ENCODE peak calls at places on chromosomes 7 and 10, in seven cellular contexts. H, J, Y, D, Z, M and K are unnamed samples.

GRCh38 chr7:24869572-24869971 is 110.4 kb downstream of the OSBPL3 start:
- DNase-seq in H (no peak), J (no peak), Y (no peak), D (peak), Z (no peak), M (no peak), K (peak)

GRCh38 chr10:28280652-28281051 is 22.2 kb downstream of the MPP7 start:
- DNase-seq in H (no peak), J (no peak), Y (no peak), D (peak), Z (no peak), M (no peak), K (no peak)

GRCh38 chr7:48139461-48139860 is 31.8 kb upstream of the ABCA13 start:
- DNase-seq in H (no peak), J (no peak), Y (no peak), D (no peak), Z (no peak), M (peak), K (peak)

GRCh38 chr7:13321321-13321720 is 633.9 kb downstream of the ARL4A start:
- DNase-seq in H (no peak), J (no peak), Y (no peak), D (no peak), Z (no peak), M (no peak), K (no peak)

GRCh38 chr7:33893377-33893776 is 12.0 kb upstream of the BMPER start:
- DNase-seq in H (no peak), J (no peak), Y (no peak), D (no peak), Z (no peak), M (no peak), K (peak)

GRCh38 chr7:46627038-46627315 is 705.9 kb upstream of the IGFBP3 start:
- DNase-seq in H (no peak), J (no peak), Y (no peak), D (peak), Z (no peak), M (no peak), K (peak)

GRCh38 chr7:111919690-111920179 is 286.5 kb downstream of the DOCK4 start:
- DNase-seq in H (no peak), J (no peak), Y (no peak), D (peak), Z (no peak), M (no peak), K (peak)

GRCh38 chr10:5284311-5285057 is 80.3 kb upstream of the UCN3 start:
- DNase-seq in H (peak), J (no peak), Y (no peak), D (no peak), Z (no peak), M (peak), K (peak)

GRCh38 chr10:52261362-52261761 is 52.7 kb upstream of the DKK1 start:
- DNase-seq in H (no peak), J (no peak), Y (no peak), D (no peak), Z (no peak), M (no peak), K (peak)

GRCh38 chr7:1678070-1678543 is 8.0 kb downstream of the ELFN1 start:
- DNase-seq in H (no peak), J (peak), Y (no peak), D (no peak), Z (peak), M (no peak), K (no peak)

GRCh38 chr7:151245360-151246160 is 2.9 kb downstream of the SMARCD3 start:
- DNase-seq in H (peak), J (peak), Y (no peak), D (peak), Z (peak), M (no peak), K (peak)

GRCh38 chr7:143417734-143418378 is 9.2 kb upstream of the EPHA1 start:
- DNase-seq in H (no peak), J (no peak), Y (no peak), D (no peak), Z (no peak), M (no peak), K (no peak)

GRCh38 chr7:94584113-94584512 is 71.8 kb downstream of the SGCE start:
- DNase-seq in H (no peak), J (no peak), Y (no peak), D (peak), Z (no peak), M (peak), K (no peak)

GRCh38 chr10:61840403-61840802 is 61.1 kb upstream of the ARID5B start:
- DNase-seq in H (no peak), J (no peak), Y (no peak), D (no peak), Z (no peak), M (no peak), K (no peak)

GRCh38 chr7:131897016-131897789 is 340.8 kb upstream of the PODXL start:
- DNase-seq in H (no peak), J (no peak), Y (no peak), D (peak), Z (no peak), M (no peak), K (peak)

GRCh38 chr10:57983226-57983870 is 284.3 kb downstream of the IPMK start:
- DNase-seq in H (no peak), J (no peak), Y (no peak), D (no peak), Z (no peak), M (no peak), K (peak)

GRCh38 chr7:66043681-66044497 is 31.7 kb upstream of the ASL start:
- DNase-seq in H (peak), J (peak), Y (no peak), D (peak), Z (no peak), M (no peak), K (peak)

GRCh38 chr10:80684217-80684616 is 146.5 kb downstream of the SH2D4B start:
- DNase-seq in H (no peak), J (no peak), Y (no peak), D (peak), Z (no peak), M (no peak), K (peak)

GRCh38 chr10:108461976-108462375 is 1297.5 kb upstream of the SORCS1 start:
- DNase-seq in H (no peak), J (no peak), Y (no peak), D (no peak), Z (no peak), M (no peak), K (no peak)

GRCh38 chr7:91157579-91158320 is 106.5 kb upstream of the FZD1 start:
- DNase-seq in H (no peak), J (no peak), Y (no peak), D (no peak), Z (no peak), M (no peak), K (no peak)

GRCh38 chr7:1531263-1531978 is 919 bp downstream of the MAFK start:
- DNase-seq in H (peak), J (no peak), Y (no peak), D (peak), Z (no peak), M (no peak), K (peak)

GRCh38 chr7:41161188-41161587 is 541.7 kb downstream of the INHBA start:
- DNase-seq in H (no peak), J (no peak), Y (no peak), D (no peak), Z (no peak), M (no peak), K (no peak)

GRCh38 chr7:44534087-44534486 is 7.0 kb downstream of the NPC1L1 start:
- DNase-seq in H (no peak), J (no peak), Y (no peak), D (no peak), Z (no peak), M (no peak), K (no peak)

GRCh38 chr10:1535337-1535957 is 201.9 kb downstream of the ADARB2 start:
- DNase-seq in H (no peak), J (peak), Y (no peak), D (no peak), Z (no peak), M (no peak), K (no peak)

GRCh38 chr7:39921505-39922250 is 28.4 kb upstream of the CDK13 start:
- DNase-seq in H (no peak), J (no peak), Y (no peak), D (no peak), Z (no peak), M (no peak), K (no peak)